ENCODE peak calls at places on chromosome 21, in six cellular contexts. Z, N, H, W, G and D are unnamed samples.

GRCh38 chr21:41501919-41502318 is 6.0 kb downstream of the TMPRSS2 start:
- DNase-seq in H (no peak), W (no peak), Z (no peak), N (no peak), G (no peak), D (no peak)

GRCh38 chr21:14533555-14534400 is 12.3 kb downstream of the SAMSN1 start:
- DNase-seq in G (peak; percentile 43), N (peak; percentile 1), Z (no peak), W (no peak), H (no peak), D (peak; percentile 49)

GRCh38 chr21:15749045-15749867 is 19.5 kb downstream of the USP25 start:
- DNase-seq in Z (no peak), H (no peak), W (no peak), N (no peak), G (no peak), D (no peak)

GRCh38 chr21:43924421-43925095 is 59.5 kb downstream of the AGPAT3 start:
- DNase-seq in Z (peak; percentile 43), G (no peak), H (no peak), N (no peak), W (no peak), D (no peak)

GRCh38 chr21:42219606-42220137 is 732 bp downstream of the ABCG1 start:
- DNase-seq in W (peak; percentile 39), Z (peak; percentile 69), G (no peak), N (no peak), H (no peak), D (peak; percentile 60)

GRCh38 chr21:40829308-40829707 is 17.6 kb downstream of the DSCAM start:
- DNase-seq in H (no peak), G (no peak), N (no peak), Z (no peak), W (no peak), D (no peak)

GRCh38 chr21:19463966-19464365 is 1060.4 kb upstream of the TMPRSS15 start:
- DNase-seq in W (no peak), G (no peak), Z (no peak), N (no peak), H (no peak), D (no peak)

GRCh38 chr21:25626752-25627151 is 12.3 kb upstream of the JAM2 start:
- DNase-seq in W (no peak), Z (no peak), H (no peak), N (no peak), G (no peak), D (no peak)

GRCh38 chr21:43318841-43319781 is 107.8 kb downstream of the SIK1 start:
- DNase-seq in W (no peak), G (peak; percentile 80), H (no peak), N (peak; percentile 54), Z (no peak), D (no peak)

GRCh38 chr21:26077523-26077922 is 93.0 kb downstream of the APP start:
- DNase-seq in G (no peak), Z (no peak), N (no peak), H (no peak), W (no peak), D (no peak)

GRCh38 chr21:33685613-33686197 is 43.4 kb downstream of the ITSN1 start:
- DNase-seq in H (no peak), W (no peak), N (peak; percentile 95), Z (no peak), G (peak; percentile 41), D (no peak)

GRCh38 chr21:37064841-37065240 is 8.0 kb downstream of the PIGP start:
- DNase-seq in W (no peak), G (no peak), N (no peak), H (no peak), Z (no peak), D (no peak)

GRCh38 chr21:42193131-42193671 is 25.7 kb upstream of the ABCG1 start:
- DNase-seq in N (no peak), H (no peak), G (peak; percentile 37), Z (no peak), W (no peak), D (no peak)

GRCh38 chr21:42040411-42041180 is 30.4 kb upstream of the ZBTB21 start:
- DNase-seq in N (peak; percentile 100), Z (peak; percentile 24), W (no peak), H (no peak), G (peak; percentile 99), D (no peak)

GRCh38 chr21:44794031-44794374 is 7.6 kb downstream of the UBE2G2 start:
- DNase-seq in Z (no peak), W (no peak), H (no peak), G (no peak), N (no peak), D (no peak)

GRCh38 chr21:29152936-29153335 is 22.5 kb downstream of the MAP3K7CL start:
- DNase-seq in H (no peak), N (peak; percentile 56), Z (no peak), G (no peak), W (no peak), D (no peak)

GRCh38 chr21:30044447-30045064 is 104.8 kb upstream of the GRIK1 start:
- DNase-seq in Z (no peak), W (peak; percentile 33), G (peak; percentile 25), H (no peak), N (peak; percentile 16), D (no peak)

GRCh38 chr21:44700101-44701022 is 3.4 kb downstream of the KRTAP10-12 start:
- DNase-seq in Z (no peak), W (no peak), H (no peak), N (no peak), G (no peak), D (no peak)

GRCh38 chr21:41906770-41907169 is 27.6 kb upstream of the PRDM15 start:
- DNase-seq in W (no peak), G (no peak), Z (no peak), H (no peak), N (no peak), D (no peak)

GRCh38 chr21:44828362-44829056 is 10.6 kb upstream of the SUMO3 start:
- DNase-seq in W (no peak), N (no peak), Z (no peak), G (no peak), H (no peak), D (no peak)

GRCh38 chr21:42523211-42523610 is 9.6 kb downstream of the SLC37A1 start:
- DNase-seq in Z (no peak), G (no peak), N (no peak), W (no peak), H (no peak), D (no peak)

GRCh38 chr21:41648591-41649031 is 118.2 kb downstream of the RIPK4 start:
- DNase-seq in H (no peak), G (peak; percentile 57), N (peak; percentile 81), Z (no peak), W (no peak), D (no peak)

GRCh38 chr21:44368711-44369446 is 15.5 kb downstream of the TRPM2 start:
- DNase-seq in G (no peak), Z (no peak), N (no peak), W (no peak), H (no peak), D (no peak)

GRCh38 chr21:33997432-33997831 is 75.9 kb upstream of the MRPS6 start:
- DNase-seq in H (no peak), N (no peak), G (no peak), Z (no peak), W (no peak), D (no peak)

GRCh38 chr21:36347278-36347961 is 27.4 kb downstream of the MORC3 start:
- DNase-seq in W (no peak), Z (no peak), N (peak; percentile 20), H (no peak), G (peak; percentile 9), D (no peak)

GRCh38 chr21:34227386-34227852 is 136.4 kb upstream of the KCNE2 start:
- DNase-seq in N (no peak), W (no peak), G (peak; percentile 70), Z (no peak), H (no peak), D (no peak)

GRCh38 chr21:46286668-46286982 is 483 bp downstream of the YBEY start:
- DNase-seq in G (no peak), N (no peak), W (no peak), H (no peak), Z (no peak), D (no peak)
- TF ChIP-seq CTCF in G (no peak), N (no peak), W (no peak), H (no peak), Z (no peak), D (no peak)

GRCh38 chr21:32457360-32457840 is 44.9 kb downstream of the EVA1C start:
- DNase-seq in W (no peak), N (peak; percentile 23), G (no peak), H (peak; percentile 50), Z (peak; percentile 63), D (no peak)
- TF ChIP-seq CTCF in W (no peak), N (no peak), G (peak; percentile 22), H (no peak), Z (no peak), D (no peak)

DNA sequence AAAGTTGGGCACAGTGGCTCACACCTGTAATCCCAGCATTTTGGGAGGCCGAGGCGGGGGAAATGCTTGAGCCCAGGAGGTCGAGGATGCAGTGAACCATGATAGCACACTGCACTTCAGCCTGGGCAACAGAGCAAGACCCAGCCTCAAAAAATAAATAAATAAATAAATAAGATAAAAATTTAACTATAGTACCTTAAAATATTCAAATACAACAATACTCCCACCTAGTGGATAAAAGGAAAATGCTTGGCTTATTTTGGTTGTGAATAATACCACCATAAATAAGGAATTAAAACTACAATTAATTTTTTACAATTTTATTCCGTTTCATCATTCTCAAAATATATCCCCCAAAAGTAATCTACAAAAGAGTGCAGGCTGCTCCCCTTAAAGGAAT is 8.1 kb downstream of the PSMG1 start:
- DNase-seq in W (no peak), H (no peak), G (no peak), N (peak; percentile 30), Z (no peak), D (no peak)
- TF ChIP-seq CTCF in W (peak; percentile 82), H (no peak), G (peak; percentile 5), N (peak; percentile 62), Z (peak; percentile 51), D (no peak)

GRCh38 chr21:17667256-17667655 is 54.6 kb upstream of the BTG3 start:
- DNase-seq in W (no peak), Z (no peak), N (no peak), H (no peak), G (no peak), D (no peak)
- TF ChIP-seq CTCF in W (no peak), Z (no peak), N (no peak), H (no peak), G (no peak), D (no peak)